ENCODE peak calls at places on chromosome 21, in four cellular contexts. O is left ventricle myocardium inferior, R is ovary, V is tibial artery. E is an unnamed sample.

GRCh38 chr21:21921410-21922232 is 923.4 kb downstream of the NCAM2 start:
- DNase-seq in O (no peak), R (no peak), V (no peak), E (no peak)

GRCh38 chr21:15651172-15651571 is 78.6 kb upstream of the USP25 start:
- DNase-seq in O (no peak), R (no peak), V (no peak), E (no peak)

GRCh38 chr21:40770435-40771055 is 76.4 kb downstream of the DSCAM start:
- DNase-seq in O (no peak), R (no peak), V (no peak), E (no peak)

GRCh38 chr21:38773108-38774061 is 32.3 kb upstream of the ETS2 start:
- DNase-seq in O (no peak), R (peak), V (peak), E (no peak)

GRCh38 chr21:39083377-39084008 is 99.8 kb downstream of the PSMG1 start:
- DNase-seq in O (no peak), R (peak), V (peak), E (no peak)

GRCh38 chr21:15495965-15496364 is 233.8 kb upstream of the USP25 start:
- DNase-seq in O (no peak), R (no peak), V (no peak), E (no peak)

GRCh38 chr21:35400233-35400939 is 351.3 kb upstream of the RUNX1 start:
- DNase-seq in O (no peak), R (no peak), V (no peak), E (peak)

GRCh38 chr21:29805110-29805509 is 134.7 kb downstream of the GRIK1 start:
- DNase-seq in O (no peak), R (no peak), V (no peak), E (no peak)

GRCh38 chr21:34570315-34570714 is 44.6 kb downstream of the RCAN1 start:
- DNase-seq in O (no peak), R (no peak), V (no peak), E (no peak)

GRCh38 chr21:15543473-15543872 is 186.3 kb upstream of the USP25 start:
- DNase-seq in O (no peak), R (no peak), V (no peak), E (no peak)

GRCh38 chr21:39650801-39651200 is 38.1 kb downstream of the B3GALT5 start:
- DNase-seq in O (no peak), R (no peak), V (no peak), E (no peak)

GRCh38 chr21:16863541-16863940 is 649.3 kb upstream of the CXADR start:
- DNase-seq in O (no peak), R (no peak), V (no peak), E (no peak)

GRCh38 chr21:30227128-30227527 is 11.2 kb upstream of the CLDN8 start:
- DNase-seq in O (no peak), R (no peak), V (no peak), E (no peak)

GRCh38 chr21:29578306-29578705 is 279.6 kb downstream of the BACH1 start:
- DNase-seq in O (no peak), R (no peak), V (no peak), E (no peak)

GRCh38 chr21:39156024-39156423 is 27.2 kb downstream of the PSMG1 start:
- DNase-seq in O (no peak), R (no peak), V (no peak), E (no peak)

GRCh38 chr21:33980276-33980916 is 64.8 kb upstream of the ATP5PO start:
- DNase-seq in O (no peak), R (no peak), V (no peak), E (no peak)

GRCh38 chr21:39705849-39706248 is 39.1 kb upstream of the IGSF5 start:
- DNase-seq in O (no peak), R (no peak), V (no peak), E (no peak)

GRCh38 chr21:20265704-20266368 is 732.4 kb upstream of the NCAM2 start:
- DNase-seq in O (no peak), R (no peak), V (no peak), E (no peak)

GRCh38 chr21:31730687-31731111 is 1.2 kb downstream of the SCAF4 start:
- DNase-seq in O (no peak), R (no peak), V (no peak), E (no peak)

GRCh38 chr21:14076143-14076806 is 134.5 kb downstream of the LIPI start:
- DNase-seq in O (no peak), R (no peak), V (no peak), E (peak)

GRCh38 chr21:31132574-31133242 is 94.4 kb upstream of the KRTAP19-8 start:
- DNase-seq in O (no peak), R (no peak), V (no peak), E (no peak)

GRCh38 chr21:33587792-33588484 is 546 bp downstream of the DONSON start:
- DNase-seq in O (no peak), R (peak), V (peak), E (peak)

GRCh38 chr21:32083175-32083574 is 195.7 kb downstream of the MIS18A start:
- DNase-seq in O (no peak), R (no peak), V (no peak), E (no peak)

GRCh38 chr21:35275776-35276175 is 226.7 kb upstream of the RUNX1 start:
- DNase-seq in O (no peak), R (no peak), V (no peak), E (no peak)

DNA sequence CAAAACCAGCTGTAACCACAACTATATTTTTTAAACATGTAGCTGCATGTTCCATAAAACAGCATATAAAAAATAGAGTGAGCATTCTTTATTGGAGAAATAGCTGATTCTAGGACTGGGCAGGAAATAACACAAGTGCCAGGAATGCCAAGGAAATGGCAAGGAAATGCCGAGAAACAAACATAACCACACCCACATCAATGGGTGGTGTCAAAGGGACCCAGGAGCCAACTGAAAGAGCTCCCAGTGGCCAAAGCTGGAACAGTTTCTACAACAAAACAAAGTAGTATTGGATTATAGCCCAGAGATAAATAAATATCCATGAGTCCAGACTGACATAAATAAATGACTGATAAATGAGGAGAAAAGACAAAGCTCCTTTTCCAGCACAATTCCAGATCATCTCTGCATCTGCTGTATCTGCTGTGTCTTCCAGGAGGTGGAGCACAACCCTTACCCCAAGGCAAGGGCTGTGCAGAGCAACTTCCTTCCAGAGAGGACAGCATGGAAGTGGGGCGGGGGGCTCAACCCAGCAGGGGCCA is 28.1 kb downstream of the ADARB1 start:
- DNase-seq in O (no peak), R (no peak), V (no peak), E (no peak)
- TF ChIP-seq CTCF in O (peak), R (no peak), V (peak), E (peak)

DNA sequence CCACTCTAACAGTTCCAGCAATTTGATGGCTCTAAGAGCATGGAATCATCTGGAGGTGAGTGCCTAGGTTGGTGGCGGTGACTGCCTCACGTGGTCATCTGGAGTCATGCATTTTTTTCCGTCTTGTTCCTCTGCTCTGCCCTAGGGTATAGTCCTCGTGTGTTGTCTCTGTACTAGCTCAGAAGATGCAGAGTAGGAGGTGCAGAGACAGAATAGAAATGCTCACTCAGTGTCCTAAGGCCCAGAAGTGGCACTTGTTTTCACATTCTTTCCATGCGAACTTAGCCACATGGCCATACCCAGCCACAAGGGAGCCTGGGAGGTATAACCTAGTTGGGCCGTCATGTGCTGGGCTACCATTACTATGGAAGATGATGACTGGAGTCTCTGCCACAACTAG is 30.3 kb downstream of the DYRK1A start:
- DNase-seq in O (no peak), R (no peak), V (no peak), E (no peak)
- TF ChIP-seq CTCF in O (no peak), R (no peak), V (no peak), E (no peak)

GRCh38 chr21:36663033-36663855 is 35.7 kb upstream of the SIM2 start:
- DNase-seq in O (no peak), R (no peak), V (no peak), E (no peak)

GRCh38 chr21:36664678-36665022 is 34.3 kb upstream of the SIM2 start:
- DNase-seq in O (no peak), R (no peak), V (no peak), E (no peak)

GRCh38 chr21:36658926-36659325 is 40.0 kb upstream of the SIM2 start:
- DNase-seq in O (no peak), R (no peak), V (no peak), E (no peak)

GRCh38 chr21:36657999-36658398 is 40.9 kb upstream of the SIM2 start:
- DNase-seq in O (no peak), R (no peak), V (no peak), E (no peak)

GRCh38 chr21:36661511-36662309 is 37.2 kb upstream of the SIM2 start:
- DNase-seq in O (no peak), R (no peak), V (no peak), E (no peak)
- TF ChIP-seq CTCF in O (peak), R (no peak), V (no peak), E (no peak)

GRCh38 chr21:18801468-18801867 is 397.9 kb upstream of the TMPRSS15 start:
- DNase-seq in O (no peak), R (no peak), V (no peak), E (no peak)
- TF ChIP-seq CTCF in O (peak), R (no peak), V (peak), E (no peak)

GRCh38 chr21:26842976-26843911 is 2.0 kb downstream of the ADAMTS1 start:
- DNase-seq in O (peak), R (peak), V (peak), E (no peak)
- TF ChIP-seq CTCF in O (peak), R (peak), V (peak), E (no peak)

GRCh38 chr21:42679319-42679981 is 26.0 kb downstream of the PDE9A start:
- DNase-seq in O (no peak), R (no peak), V (no peak), E (no peak)
- TF ChIP-seq CTCF in O (no peak), R (no peak), V (no peak), E (no peak)

GRCh38 chr21:41879190-41879998 is at the start of gene PRDM15:
- DNase-seq in O (peak), R (peak), V (peak), E (peak)
- TF ChIP-seq CTCF in O (no peak), R (no peak), V (no peak), E (no peak)

GRCh38 chr21:45918835-45919467 is 62.6 kb upstream of the COL6A1 start:
- DNase-seq in O (no peak), R (no peak), V (no peak), E (no peak)
- TF ChIP-seq CTCF in O (no peak), R (no peak), V (no peak), E (no peak)

GRCh38 chr21:43659136-43660000 is at the start of the genes HSF2BP and RRP1B:
- DNase-seq in O (peak), R (peak), V (peak), E (peak)
- TF ChIP-seq CTCF in O (no peak), R (peak), V (no peak), E (no peak)

E was measured in GM10248.